ENCODE peak calls at places on chromosomes 16 and 17, in four cellular contexts. D, E, G and S are unnamed samples.

GRCh38 chr17:60508384-60508980 is 17.6 kb downstream of the APPBP2 start:
- DNase-seq in G (no peak), D (no peak), E (no peak), S (no peak)

GRCh38 chr16:64773638-64774037 is 348.2 kb downstream of the CDH11 start:
- DNase-seq in D (no peak), G (no peak), E (no peak), S (no peak)

GRCh38 chr17:27155866-27156265 is 138.0 kb upstream of the WSB1 start:
- DNase-seq in E (no peak), D (no peak), G (peak; percentile 28), S (no peak)

GRCh38 chr17:40322417-40323315 is 13.7 kb downstream of the RARA start:
- DNase-seq in E (peak; percentile 78), G (peak; percentile 63), D (no peak), S (peak; percentile 79)

GRCh38 chr17:40791808-40792436 is 7.8 kb downstream of the KRT28 start:
- DNase-seq in E (peak; percentile 68), G (no peak), D (peak; percentile 40), S (peak; percentile 17)

GRCh38 chr17:55273579-55274370 is 9.0 kb downstream of the HLF start:
- DNase-seq in D (no peak), E (no peak), G (no peak), S (no peak)

GRCh38 chr16:24993722-24994686 is 21.2 kb downstream of the ARHGAP17 start:
- DNase-seq in G (no peak), E (peak; percentile 90), D (no peak), S (peak; percentile 91)

GRCh38 chr17:57521606-57522435 is 223.3 kb downstream of the CCDC182 start:
- DNase-seq in G (no peak), D (no peak), E (no peak), S (no peak)

GRCh38 chr16:85514601-85515318 is 98.4 kb upstream of the GSE1 start:
- DNase-seq in G (no peak), D (no peak), E (peak; percentile 96), S (peak; percentile 73)

GRCh38 chr17:15109608-15110007 is 155.5 kb downstream of the PMP22 start:
- DNase-seq in E (no peak), G (no peak), D (no peak), S (no peak)

GRCh38 chr16:69563605-69564580 is 1.9 kb upstream of the NFAT5 start:
- DNase-seq in D (no peak), E (peak; percentile 17), G (no peak), S (peak; percentile 10)

GRCh38 chr16:89569506-89570341 is 5.8 kb upstream of the CPNE7 start:
- DNase-seq in D (no peak), E (no peak), G (no peak), S (no peak)

GRCh38 chr17:82204831-82205719 is 7.6 kb downstream of the CCDC57 start:
- DNase-seq in E (peak; percentile 68), G (no peak), D (no peak), S (peak; percentile 79)

GRCh38 chr17:21382560-21383495 is 6.7 kb downstream of the KCNJ12 start:
- DNase-seq in E (no peak), D (no peak), G (no peak), S (no peak)

GRCh38 chr16:87677830-87678229 is 75.5 kb downstream of the JPH3 start:
- DNase-seq in D (no peak), G (no peak), E (no peak), S (no peak)

GRCh38 chr16:88640520-88641247 is 2.3 kb downstream of the IL17C start:
- DNase-seq in E (no peak), D (no peak), G (no peak), S (no peak)

GRCh38 chr17:45311762-45312476 is 4.9 kb downstream of the MAP3K14 start:
- DNase-seq in D (peak; percentile 27), G (peak; percentile 86), E (no peak), S (peak; percentile 39)

GRCh38 chr17:82217530-82218204 is 5.0 kb upstream of the CCDC57 start:
- DNase-seq in G (peak; percentile 50), E (peak; percentile 86), D (no peak), S (peak; percentile 77)

GRCh38 chr17:1087381-1088241 is 90.7 kb downstream of the TIMM22 start:
- DNase-seq in D (peak; percentile 50), E (no peak), G (peak; percentile 77), S (no peak)

DNA sequence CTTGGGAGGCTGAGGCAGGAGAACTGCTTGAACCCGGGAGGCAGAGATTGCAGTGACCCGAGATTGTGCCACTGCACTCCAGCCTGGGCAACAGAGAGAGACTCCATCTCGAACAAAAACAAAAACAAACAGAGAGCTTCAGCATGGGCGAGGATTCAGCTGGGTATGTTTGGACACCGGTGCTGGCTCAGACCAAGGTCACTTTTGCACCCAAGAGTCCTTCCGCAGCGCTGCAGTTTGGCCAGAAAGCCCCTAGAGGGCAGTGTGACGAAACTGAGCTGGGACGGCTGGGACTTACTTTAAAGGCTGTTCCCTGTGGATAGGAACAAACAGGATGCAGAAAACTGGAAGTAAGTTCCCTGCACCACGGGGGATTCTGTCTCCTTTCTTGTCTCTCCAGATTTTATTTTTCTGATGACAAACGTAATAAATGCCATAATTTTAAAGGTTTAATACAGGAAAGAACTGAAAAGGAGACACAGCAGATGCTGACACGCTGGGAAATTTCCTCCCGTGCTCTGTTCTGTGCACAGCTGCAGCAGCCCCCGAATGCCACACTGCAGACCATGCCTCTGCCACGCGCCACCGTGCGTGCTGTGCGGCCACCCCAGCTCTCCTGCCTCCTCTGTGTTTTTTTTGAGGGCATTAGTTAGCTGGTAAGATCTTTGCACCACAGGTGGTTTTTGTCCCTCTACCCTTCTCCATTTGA is 25.2 kb upstream of the USP36 start:
- DNase-seq in D (peak; percentile 83), G (peak; percentile 86), E (peak; percentile 90), S (peak; percentile 74)
- TF ChIP-seq CTCF in D (peak; percentile 93), G (peak; percentile 82), E (peak; percentile 94), S (peak; percentile 94)

GRCh38 chr16:67238278-67238575 is 9.1 kb downstream of the FHOD1 start:
- DNase-seq in E (no peak), D (no peak), G (no peak), S (no peak)

GRCh38 chr16:67238806-67239470 is 8.3 kb downstream of the FHOD1 start:
- DNase-seq in D (no peak), G (peak; percentile 19), E (no peak), S (no peak)

GRCh38 chr16:67242138-67242730 is 5.0 kb downstream of the FHOD1 start:
- DNase-seq in D (no peak), E (peak; percentile 55), G (peak; percentile 36), S (no peak)

GRCh38 chr16:67241008-67241900 is 6.0 kb downstream of the FHOD1 start:
- DNase-seq in G (peak; percentile 64), E (peak; percentile 74), D (no peak), S (peak; percentile 79)

GRCh38 chr16:67240506-67240905 is 6.8 kb downstream of the FHOD1 start:
- DNase-seq in E (no peak), D (no peak), G (peak; percentile 42), S (peak; percentile 22)
- H3K27ac ChIP-seq in E (peak overlapping the region; percentile 75), D (no peak overlapping the region), G (no peak overlapping the region), S (peak overlapping the region; percentile 70)

DNA sequence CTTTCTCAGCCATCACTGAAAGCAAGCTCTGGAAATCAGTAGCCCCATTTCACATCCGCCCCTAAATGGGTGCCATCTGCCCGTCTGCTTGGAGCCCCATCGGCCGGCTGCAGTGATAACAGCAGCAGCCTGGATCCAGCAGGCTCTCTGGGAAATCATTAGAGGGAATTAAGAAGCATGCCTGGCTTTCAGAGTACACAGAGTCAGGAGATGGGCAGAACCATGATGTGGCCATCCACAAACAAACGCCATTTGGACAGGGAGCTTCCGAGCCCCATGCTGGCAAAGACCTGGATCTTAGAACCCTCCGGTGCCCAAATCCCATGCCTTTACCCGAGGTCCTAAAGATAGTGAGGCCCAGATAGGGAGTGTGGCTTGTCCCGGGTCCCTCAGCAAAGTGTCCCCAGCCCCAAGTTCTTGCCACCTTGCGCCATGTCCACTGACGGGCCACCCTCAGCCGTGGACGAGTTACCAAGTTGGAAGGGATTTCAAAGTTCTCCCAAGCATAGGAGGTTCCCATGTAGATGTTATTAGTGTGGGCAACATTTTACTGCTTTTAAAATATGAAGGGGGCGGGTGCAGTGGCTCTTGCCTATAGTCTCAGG is 1.0 kb upstream of the LITAF start:
- DNase-seq in G (no peak), D (no peak), E (no peak), S (no peak)
- H3K4me3 ChIP-seq in G (peak overlapping the region; percentile 91), D (no peak overlapping the region), E (peak overlapping the region; percentile 86), S (no peak overlapping the region)

GRCh38 chr16:70678121-70678897 is 7.5 kb downstream of the MTSS2 start:
- DNase-seq in G (no peak), D (no peak), E (no peak), S (no peak)

GRCh38 chr16:70681382-70682238 is 4.2 kb downstream of the MTSS2 start:
- DNase-seq in G (no peak), D (no peak), E (no peak), S (no peak)

GRCh38 chr16:70680495-70681381 is 5.1 kb downstream of the MTSS2 start:
- DNase-seq in E (no peak), D (no peak), G (no peak), S (no peak)

GRCh38 chr16:70678898-70679652 is 6.8 kb downstream of the MTSS2 start:
- DNase-seq in E (no peak), G (no peak), D (no peak), S (no peak)

DNA sequence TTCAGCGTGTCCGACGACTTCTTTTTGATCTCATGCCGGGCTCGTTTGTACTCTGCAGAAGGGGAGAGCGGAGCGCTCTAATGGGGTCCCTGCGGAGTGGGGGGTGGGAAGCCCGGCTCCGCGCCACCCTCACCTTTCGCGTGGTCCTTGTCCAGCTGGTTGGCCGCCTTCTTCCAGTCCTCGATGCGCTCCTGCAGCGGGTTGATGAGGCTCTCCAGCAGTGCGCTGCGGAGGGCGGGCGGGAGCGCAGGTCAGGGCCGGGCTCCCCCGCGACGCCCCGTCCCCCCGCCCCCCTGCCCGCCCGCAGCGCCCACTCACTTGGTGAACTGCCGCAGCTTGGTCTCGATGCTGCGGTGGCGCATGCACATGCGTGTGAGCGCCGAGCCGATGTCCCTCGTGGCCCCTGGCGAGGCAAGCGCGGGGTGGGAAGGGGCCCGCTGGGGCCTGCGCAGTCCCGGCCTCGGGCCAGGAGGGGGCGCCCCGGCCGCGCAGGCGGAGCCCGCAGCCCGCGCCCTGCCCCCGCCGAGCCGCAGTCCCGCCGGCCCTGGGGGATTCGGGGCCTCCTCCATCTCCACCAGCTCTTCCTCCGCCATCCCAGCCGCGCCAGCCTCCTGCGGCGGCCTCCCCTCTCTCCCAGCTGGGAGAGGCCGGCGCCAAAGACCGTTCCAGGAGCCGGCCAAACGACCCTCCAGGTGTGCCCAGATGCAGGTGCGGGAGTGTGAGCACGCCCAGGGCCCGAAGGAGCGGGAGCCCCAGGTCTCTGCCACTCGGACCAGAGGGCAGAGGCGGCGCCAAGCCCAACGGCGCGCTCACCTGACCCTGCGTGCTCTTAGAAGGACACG is 6.0 kb downstream of the MTSS2 start:
- DNase-seq in D (peak; percentile 65), E (no peak), G (no peak), S (no peak)
- TF ChIP-seq CTCF in D (peak; percentile 37), E (no peak), G (peak; percentile 14), S (peak; percentile 34)